ENCODE peak calls at places on chromosomes 4 and X, in nine cellular contexts. O is lung; Z is lower lobe of right lung; Q is heart right ventricle; E is GM23338; C is CD8-positive, alpha-beta T cell; A is fibroblast of lung; L is endodermal cell; K is OCI-LY7. W is an unnamed sample. For H3K4me1, the result is how much of the 10 kb centered on the place peaks cover.

GRCh38 chrX:57595381-57595811 is 3.6 kb downstream of the ZXDB start:
- DNase-seq in O (no peak), Z (no peak), Q (peak), E (peak), C (no peak), A (peak), L (no peak), K (no peak), W (peak)

GRCh38 chr4:107744532-107744931 is 24.5 kb upstream of the PAPSS1 start:
- DNase-seq in O (no peak), Z (no peak), Q (no peak), E (no peak), C (no peak), A (no peak), L (no peak), K (no peak), W (no peak)

GRCh38 chr4:145289403-145290076 is 109.2 kb upstream of the OTUD4 start:
- DNase-seq in O (no peak), Z (no peak), Q (no peak), E (no peak), C (no peak), A (peak), L (no peak), K (no peak), W (no peak)

GRCh38 chrX:139596068-139596467 is 65.5 kb downstream of the F9 start:
- DNase-seq in O (no peak), Z (no peak), Q (no peak), E (peak), C (no peak), A (no peak), L (peak), K (no peak), W (no peak)

GRCh38 chr4:85102606-85103005 is 136.1 kb upstream of the WDFY3 start:
- DNase-seq in O (no peak), Z (no peak), Q (no peak), E (no peak), C (no peak), A (no peak), L (no peak), K (no peak), W (no peak)

GRCh38 chrX:84320606-84321005 is 132.6 kb upstream of the RPS6KA6 start:
- DNase-seq in O (no peak), Z (no peak), Q (no peak), E (no peak), C (no peak), A (peak), L (no peak), K (no peak), W (no peak)

GRCh38 chrX:68396953-68397352 is 36.3 kb downstream of the OPHN1 start:
- DNase-seq in O (no peak), Z (no peak), Q (no peak), E (no peak), C (no peak), A (peak), L (no peak), K (no peak), W (no peak)

GRCh38 chr4:115433501-115433900 is 320.1 kb upstream of the NDST4 start:
- DNase-seq in O (no peak), Z (no peak), Q (no peak), E (no peak), C (no peak), A (no peak), L (no peak), K (no peak), W (no peak)

GRCh38 chr4:185559913-185560281 is 24.6 kb upstream of the PDLIM3 start:
- DNase-seq in O (no peak), Z (no peak), Q (no peak), E (no peak), C (no peak), A (peak), L (peak), K (no peak), W (peak)

GRCh38 chr4:36187723-36188333 is 56.5 kb downstream of the ARAP2 start:
- DNase-seq in O (no peak), Z (no peak), Q (no peak), E (peak), C (no peak), A (peak), L (peak), K (peak), W (no peak)

GRCh38 chrX:46327229-46328081 is 217.8 kb downstream of the ZNF674 start:
- DNase-seq in O (peak), Z (peak), Q (peak), E (peak), C (no peak), A (peak), L (peak), K (no peak), W (no peak)

GRCh38 chr4:185227131-185227551 is 17.7 kb downstream of the SNX25 start:
- DNase-seq in O (no peak), Z (no peak), Q (no peak), E (peak), C (no peak), A (no peak), L (no peak), K (no peak), W (no peak)

GRCh38 chrX:154370300-154370881 is 4.0 kb downstream of the FLNA start:
- DNase-seq in O (no peak), Z (no peak), Q (no peak), E (no peak), C (no peak), A (no peak), L (no peak), K (peak), W (no peak)

GRCh38 chr4:90127706-90128345 is 632 bp downstream of the CCSER1 start:
- DNase-seq in O (peak), Z (peak), Q (no peak), E (peak), C (no peak), A (peak), L (no peak), K (no peak), W (peak)

GRCh38 chr4:173237152-173237551 is 68.5 kb downstream of the GALNT7 start:
- DNase-seq in O (no peak), Z (no peak), Q (no peak), E (no peak), C (no peak), A (no peak), L (no peak), K (no peak), W (no peak)

GRCh38 chrX:34880656-34881055 is 61.9 kb upstream of the FAM47B start:
- DNase-seq in O (no peak), Z (no peak), Q (no peak), E (no peak), C (no peak), A (peak), L (no peak), K (no peak), W (no peak)

GRCh38 chr4:165502919-165503907 is 124.4 kb downstream of the CPE start:
- DNase-seq in O (no peak), Z (no peak), Q (no peak), E (no peak), C (no peak), A (peak), L (no peak), K (no peak), W (no peak)

GRCh38 chrX:35251229-35251628 is 308.6 kb downstream of the FAM47B start:
- DNase-seq in O (no peak), Z (no peak), Q (no peak), E (no peak), C (no peak), A (no peak), L (no peak), K (no peak), W (no peak)

GRCh38 chrX:39039890-39040289 is 238.6 kb downstream of the MID1IP1 start:
- DNase-seq in O (no peak), Z (no peak), Q (no peak), E (no peak), C (no peak), A (no peak), L (no peak), K (no peak), W (no peak)

GRCh38 chrX:11887175-11887574 is 129.1 kb downstream of the MSL3 start:
- DNase-seq in O (no peak), Z (no peak), Q (no peak), E (no peak), C (no peak), A (no peak), L (peak), K (no peak), W (no peak)

GRCh38 chr4:624705-625590 is at the start of gene PDE6B:
- DNase-seq in O (no peak), Z (no peak), Q (no peak), E (peak), C (no peak), A (no peak), L (peak), K (no peak), W (no peak)

GRCh38 chr4:95219109-95219508 is 329.7 kb downstream of the UNC5C start:
- DNase-seq in O (no peak), Z (no peak), Q (no peak), E (no peak), C (no peak), A (peak), L (no peak), K (no peak), W (no peak)

GRCh38 chrX:29295987-29296680 is 708.9 kb downstream of the IL1RAPL1 start:
- DNase-seq in O (no peak), Z (no peak), Q (no peak), E (no peak), C (no peak), A (peak), L (no peak), K (no peak), W (no peak)

DNA sequence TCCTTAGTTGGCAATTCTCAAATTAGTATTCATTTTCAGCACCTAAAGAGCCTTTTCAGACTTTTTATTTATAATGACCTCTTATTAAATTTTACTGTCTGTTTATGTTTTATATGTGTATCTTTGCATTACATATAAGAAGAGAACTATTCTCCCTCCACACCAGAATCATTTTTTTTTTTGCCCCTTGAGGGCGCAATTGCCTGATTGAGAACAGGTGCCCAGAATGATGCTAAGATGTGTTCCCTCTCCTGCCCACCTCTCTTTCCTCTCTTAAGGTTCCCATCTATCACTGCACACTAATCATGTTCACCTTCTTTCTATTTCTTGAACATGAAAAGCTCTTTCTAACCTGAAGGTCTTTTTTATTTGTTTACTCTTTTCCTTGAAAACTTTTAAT is 44.2 kb upstream of the ADAM29 start:
- DNase-seq in O (no peak), Z (no peak), Q (no peak), E (peak), C (no peak), A (no peak), L (peak), K (peak), W (no peak)
- TF ChIP-seq CTCF in O (no peak), Z (no peak), Q (no peak), E (peak), C (no peak), A (no peak), L (peak), K (peak), W (no peak)

GRCh38 chr4:23878235-23878861 is 11.5 kb downstream of the PPARGC1A start:
- DNase-seq in O (no peak), Z (no peak), Q (no peak), E (no peak), C (no peak), A (peak), L (no peak), K (no peak), W (no peak)

GRCh38 chr4:23876418-23877089 is 13.3 kb downstream of the PPARGC1A start:
- DNase-seq in O (no peak), Z (no peak), Q (no peak), E (peak), C (no peak), A (no peak), L (peak), K (no peak), W (no peak)

GRCh38 chr4:23875317-23875716 is 14.5 kb downstream of the PPARGC1A start:
- DNase-seq in O (no peak), Z (no peak), Q (no peak), E (no peak), C (no peak), A (no peak), L (no peak), K (no peak), W (no peak)

GRCh38 chr4:23878912-23879732 is 10.7 kb downstream of the PPARGC1A start:
- DNase-seq in O (no peak), Z (no peak), Q (no peak), E (peak), C (no peak), A (peak), L (peak), K (no peak), W (no peak)

DNA sequence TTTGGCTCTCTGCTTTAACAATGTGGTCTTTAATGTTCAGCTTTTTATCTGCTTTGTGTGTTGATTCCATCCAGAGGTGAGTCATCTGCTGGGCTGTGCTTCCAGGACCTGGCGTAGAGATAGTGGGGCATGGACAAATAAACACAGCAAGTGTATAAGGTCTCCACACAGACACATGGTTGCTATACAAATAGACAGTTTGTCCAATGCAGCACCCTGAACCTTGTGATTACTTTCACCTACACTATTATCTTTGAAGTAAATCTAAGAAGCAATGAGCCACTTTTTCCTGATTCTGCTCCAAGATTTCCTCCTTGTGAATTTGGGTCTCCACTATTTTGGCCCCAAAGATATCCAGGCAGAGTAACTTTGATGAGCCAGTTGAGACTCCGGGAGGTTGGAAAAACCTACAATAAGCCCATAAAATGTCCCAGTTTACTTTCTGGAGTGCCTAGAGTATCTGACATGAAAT is 12.1 kb downstream of the PPARGC1A start:
- DNase-seq in O (no peak), Z (no peak), Q (no peak), E (no peak), C (no peak), A (peak), L (no peak), K (no peak), W (no peak)
- H3K4me1 ChIP-seq in O (under half), Z (under half), Q (under half), E (under half), C (under half), A (under half), L (under half), K (under half), W (under half)

GRCh38 chr4:118353452-118353851 is 649 bp upstream of the PRSS12 start:
- DNase-seq in O (no peak), Z (no peak), Q (no peak), E (peak), C (no peak), A (no peak), L (peak), K (no peak), W (no peak)

GRCh38 chr4:118350961-118351360 is 1.8 kb downstream of the PRSS12 start:
- DNase-seq in O (no peak), Z (no peak), Q (no peak), E (no peak), C (no peak), A (no peak), L (no peak), K (no peak), W (no peak)

GRCh38 chr4:118354913-118355312 is 2.1 kb upstream of the PRSS12 start:
- DNase-seq in O (no peak), Z (no peak), Q (no peak), E (no peak), C (no peak), A (no peak), L (no peak), K (no peak), W (no peak)

GRCh38 chr4:118352843-118353373 is at the start of gene PRSS12:
- DNase-seq in O (peak), Z (peak), Q (peak), E (peak), C (peak), A (peak), L (peak), K (no peak), W (peak)

GRCh38 chr4:118351851-118352827 is 664 bp downstream of the PRSS12 start:
- DNase-seq in O (peak), Z (peak), Q (no peak), E (peak), C (no peak), A (no peak), L (peak), K (no peak), W (no peak)
- H3K27ac ChIP-seq in O (peak), Z (peak), Q (no peak), E (no peak), C (no peak), A (peak), L (no peak), K (no peak), W (no peak)

GRCh38 chr4:147802346-147802745 is 70.5 kb downstream of the ARHGAP10 start:
- DNase-seq in O (no peak), Z (no peak), Q (no peak), E (no peak), C (no peak), A (no peak), L (no peak), K (no peak), W (no peak)

GRCh38 chr4:147794787-147795413 is 63.0 kb downstream of the ARHGAP10 start:
- DNase-seq in O (no peak), Z (no peak), Q (no peak), E (no peak), C (no peak), A (no peak), L (no peak), K (no peak), W (no peak)

GRCh38 chr4:147793973-147794690 is 62.2 kb downstream of the ARHGAP10 start:
- DNase-seq in O (no peak), Z (no peak), Q (no peak), E (no peak), C (no peak), A (no peak), L (no peak), K (no peak), W (no peak)

GRCh38 chr4:147801820-147802219 is 69.9 kb downstream of the ARHGAP10 start:
- DNase-seq in O (no peak), Z (no peak), Q (no peak), E (no peak), C (no peak), A (no peak), L (no peak), K (no peak), W (no peak)

DNA sequence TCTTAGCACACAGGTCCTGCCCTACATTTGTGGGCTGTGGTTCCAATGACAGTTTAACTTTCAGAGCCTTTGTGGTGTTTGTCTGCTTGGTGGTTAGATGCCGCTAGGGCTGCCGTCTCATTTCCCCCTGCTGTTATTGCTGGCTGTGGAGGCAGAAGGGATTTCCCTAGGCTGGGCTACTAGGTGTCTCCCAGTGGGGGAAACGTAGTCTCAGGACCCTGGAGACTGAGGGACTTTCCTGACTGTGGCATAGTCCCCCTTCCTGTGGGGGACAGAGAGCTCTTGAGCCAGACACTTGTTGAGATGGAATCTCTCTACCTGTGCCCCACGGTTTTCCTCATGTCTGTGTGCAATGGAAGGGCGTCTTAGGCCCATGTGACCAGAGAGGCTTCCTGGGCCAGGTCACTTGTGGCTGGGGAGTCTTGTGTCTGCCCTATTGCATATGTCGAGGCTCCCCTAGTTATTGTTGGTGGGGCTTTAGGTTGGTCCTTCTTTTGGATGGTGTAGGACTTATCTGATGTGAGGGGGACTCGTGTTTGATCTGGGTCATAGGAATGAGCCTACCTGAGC is 68.2 kb downstream of the ARHGAP10 start:
- DNase-seq in O (no peak), Z (no peak), Q (no peak), E (no peak), C (peak), A (peak), L (no peak), K (no peak), W (no peak)
- TF ChIP-seq CTCF in O (no peak), Z (no peak), Q (no peak), E (no peak), C (no peak), A (no peak), L (no peak), K (no peak), W (no peak)

GRCh38 chrX:13085533-13085932 is 41.1 kb upstream of the FAM9C start:
- DNase-seq in O (no peak), Z (no peak), Q (no peak), E (no peak), C (peak), A (no peak), L (no peak), K (peak), W (no peak)
- H3K4me1 ChIP-seq in O (under half), Z (under half), Q (under half), E (under half), C (half or more), A (under half), L (under half), K (half or more), W (under half)

GRCh38 chr4:123701046-123701445 is 304.5 kb downstream of the SPRY1 start:
- DNase-seq in O (no peak), Z (no peak), Q (no peak), E (no peak), C (no peak), A (peak), L (no peak), K (no peak), W (no peak)
- H3K27ac ChIP-seq in O (no peak), Z (no peak), Q (peak), E (no peak), C (no peak), A (peak), L (peak), K (no peak), W (peak)

GRCh38 chr4:98641393-98641792 is 17.0 kb downstream of the TSPAN5 start:
- DNase-seq in O (no peak), Z (no peak), Q (no peak), E (no peak), C (no peak), A (no peak), L (no peak), K (no peak), W (no peak)
- TF ChIP-seq CTCF in O (no peak), Z (no peak), Q (no peak), E (no peak), C (no peak), A (no peak), L (no peak), K (no peak), W (no peak)

DNA sequence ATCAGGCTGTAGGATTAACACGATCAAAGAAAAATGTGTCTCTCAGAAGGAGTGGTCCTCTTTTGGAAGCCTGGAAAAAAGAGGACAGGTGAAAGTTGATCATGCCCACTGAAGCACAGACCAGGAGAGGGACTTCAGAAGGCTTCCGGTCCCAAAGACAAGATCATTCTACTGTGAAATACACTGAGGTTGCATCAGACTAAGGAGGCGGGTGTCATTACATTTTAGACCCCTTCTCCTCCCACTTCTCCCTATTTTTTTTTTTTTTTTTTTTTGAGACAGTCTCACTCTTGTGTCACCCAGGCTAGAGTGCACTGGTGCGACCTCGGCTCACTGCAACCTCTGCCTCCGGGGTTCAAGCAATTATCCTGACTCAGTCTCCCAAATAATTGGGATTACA is 67.5 kb downstream of the RBM47 start:
- DNase-seq in O (no peak), Z (no peak), Q (no peak), E (no peak), C (no peak), A (no peak), L (no peak), K (peak), W (no peak)
- H3K4me1 ChIP-seq in O (under half), Z (under half), Q (under half), E (under half), C (under half), A (under half), L (under half), K (half or more), W (under half)